ENCODE peak calls at places on chromosomes 7 and 10, in four cellular contexts. S is psoas muscle, D is heart left ventricle, C is transverse colon. J is an unnamed sample.

GRCh38 chr7:123681561-123681960 is 25.9 kb downstream of the LMOD2 start:
- DNase-seq in D (no peak), C (no peak), S (no peak), J (no peak)

GRCh38 chr7:3297105-3297819 is 3.8 kb upstream of the SDK1 start:
- DNase-seq in C (no peak), S (no peak), D (no peak), J (no peak)

GRCh38 chr10:28913850-28914249 is 236.5 kb downstream of the BAMBI start:
- DNase-seq in S (no peak), C (no peak), D (no peak), J (no peak)

GRCh38 chr10:93384006-93384405 is 98.1 kb downstream of the MYOF start:
- DNase-seq in S (no peak), D (no peak), C (no peak), J (no peak)

GRCh38 chr7:25392571-25393338 is 164.5 kb upstream of the NPVF start:
- DNase-seq in C (no peak), S (no peak), D (no peak), J (no peak)

GRCh38 chr7:1663857-1664651 is 6.0 kb upstream of the ELFN1 start:
- DNase-seq in S (peak; percentile 9), C (peak; percentile 5), D (no peak), J (no peak)

GRCh38 chr7:26918241-26918640 is 53.9 kb upstream of the SKAP2 start:
- DNase-seq in S (no peak), C (no peak), D (no peak), J (no peak)

GRCh38 chr10:131111474-131112080 is 199.9 kb downstream of the TCERG1L start:
- DNase-seq in S (no peak), D (no peak), C (no peak), J (no peak)

GRCh38 chr7:7884855-7885254 is 83.7 kb upstream of the GLCCI1 start:
- DNase-seq in S (no peak), C (no peak), D (no peak), J (no peak)

GRCh38 chr10:100928039-100928438 is 15.3 kb downstream of the SLF2 start:
- DNase-seq in S (no peak), C (no peak), D (no peak), J (no peak)
- H3K36me3 ChIP-seq in S (peaks cover 15% of the 10 kb centered on the region), C (peaks cover 86% of the 10 kb centered on the region), D (peaks cover 98% of the 10 kb centered on the region), J (peaks cover 62% of the 10 kb centered on the region)

GRCh38 chr10:69362471-69362954 is 54.2 kb downstream of the TACR2 start:
- DNase-seq in D (peak; percentile 86), S (peak; percentile 81), C (peak; percentile 64), J (no peak)
- H3K36me3 ChIP-seq in D (peaks cover 71% of the 10 kb centered on the region), S (peaks cover 7% of the 10 kb centered on the region), C (peaks cover 6% of the 10 kb centered on the region), J (no peaks in the 10 kb centered on the region)

GRCh38 chr10:58140054-58140453 is 127.6 kb downstream of the IPMK start:
- DNase-seq in S (no peak), C (no peak), D (no peak), J (no peak)
- H3K36me3 ChIP-seq in S (no peaks in the 10 kb centered on the region), C (no peaks in the 10 kb centered on the region), D (no peaks in the 10 kb centered on the region), J (no peaks in the 10 kb centered on the region)

GRCh38 chr7:251446-252175 is 38.4 kb upstream of the FOXL3 start:
- DNase-seq in S (no peak), C (no peak), D (no peak), J (peak; percentile 41)
- H3K36me3 ChIP-seq in S (no peaks in the 10 kb centered on the region), C (peaks cover 4% of the 10 kb centered on the region), D (peaks cover 80% of the 10 kb centered on the region), J (peaks cover 57% of the 10 kb centered on the region)

DNA sequence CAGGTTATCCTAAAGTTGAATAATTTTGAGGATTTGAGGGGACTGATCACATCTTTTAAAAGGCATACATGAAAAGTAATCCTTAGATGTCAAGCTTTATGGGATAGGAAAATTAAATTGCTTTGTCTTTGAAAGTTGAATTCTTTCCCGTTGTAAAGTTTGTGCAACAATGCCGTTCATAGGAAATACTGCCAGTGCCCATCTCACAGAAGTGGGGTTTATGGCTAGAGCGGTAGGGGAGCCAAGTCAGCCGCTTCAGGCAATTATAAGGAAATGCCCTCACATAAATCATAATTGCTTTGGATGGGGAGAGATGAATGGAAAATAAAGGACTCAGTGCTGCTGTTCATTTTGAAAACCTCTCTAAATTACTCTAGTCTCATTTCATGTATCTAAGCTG is 18.1 kb downstream of the CDC123 start:
- DNase-seq in C (peak; percentile 36), S (no peak), D (no peak), J (no peak)
- H3K36me3 ChIP-seq in C (peaks cover 31% of the 10 kb centered on the region), S (peaks cover 19% of the 10 kb centered on the region), D (peaks cover 77% of the 10 kb centered on the region), J (peaks cover 67% of the 10 kb centered on the region)

GRCh38 chr7:5375925-5376324 is 47.7 kb downstream of the TNRC18 start:
- DNase-seq in S (no peak), D (no peak), C (no peak), J (no peak)
- H3K36me3 ChIP-seq in S (no peaks in the 10 kb centered on the region), D (peaks cover 72% of the 10 kb centered on the region), C (peaks cover 37% of the 10 kb centered on the region), J (peaks cover 72% of the 10 kb centered on the region)

DNA sequence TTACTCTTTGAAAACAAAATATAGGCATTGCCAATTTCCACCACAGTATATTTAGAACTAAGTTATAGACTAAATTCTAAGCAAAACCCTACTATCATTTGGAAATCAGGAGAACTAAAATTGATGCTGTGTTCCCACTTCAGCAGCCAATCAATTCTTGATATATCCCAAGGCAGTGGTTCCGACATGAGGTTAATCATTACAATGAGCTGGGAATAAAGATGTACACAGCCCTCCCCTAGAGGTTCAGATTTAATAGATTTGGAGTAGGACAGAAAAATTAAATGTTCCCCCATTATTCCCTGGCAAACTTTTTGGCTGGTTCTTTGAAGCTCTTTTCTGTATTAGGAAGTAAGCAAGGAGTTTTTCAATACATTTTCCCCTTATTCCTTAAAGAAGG is 15.1 kb downstream of the ZNF800 start:
- DNase-seq in D (no peak), S (no peak), C (no peak), J (no peak)
- H3K36me3 ChIP-seq in D (peaks cover 59% of the 10 kb centered on the region), S (peaks cover 2% of the 10 kb centered on the region), C (peaks cover 28% of the 10 kb centered on the region), J (peaks cover 46% of the 10 kb centered on the region)

GRCh38 chr10:7533657-7534479 is 123.0 kb upstream of the SFMBT2 start:
- DNase-seq in D (no peak), C (no peak), S (no peak), J (no peak)

GRCh38 chr10:7532723-7533498 is 122.1 kb upstream of the SFMBT2 start:
- DNase-seq in D (no peak), C (no peak), S (no peak), J (no peak)

GRCh38 chr10:7538970-7539694 is 127.6 kb downstream of the ITIH5 start:
- DNase-seq in S (no peak), D (no peak), C (no peak), J (no peak)

GRCh38 chr10:7537126-7537525 is 126.3 kb upstream of the SFMBT2 start:
- DNase-seq in C (no peak), D (no peak), S (no peak), J (no peak)

GRCh38 chr10:7534480-7534852 is 123.6 kb upstream of the SFMBT2 start:
- DNase-seq in C (no peak), D (no peak), S (no peak), J (no peak)
- H3K36me3 ChIP-seq in C (no peaks in the 10 kb centered on the region), D (no peaks in the 10 kb centered on the region), S (no peaks in the 10 kb centered on the region), J (no peaks in the 10 kb centered on the region)

GRCh38 chr7:6395898-6396582 is 51.7 kb downstream of the DAGLB start:
- DNase-seq in C (peak; percentile 30), S (no peak), D (peak; percentile 65), J (peak; percentile 56)

GRCh38 chr7:6402041-6402440 is 45.7 kb downstream of the DAGLB start:
- DNase-seq in S (no peak), C (no peak), D (no peak), J (peak; percentile 64)

GRCh38 chr7:6401536-6401935 is 46.2 kb downstream of the DAGLB start:
- DNase-seq in C (no peak), D (no peak), S (no peak), J (no peak)

GRCh38 chr7:6399351-6399750 is 48.4 kb downstream of the DAGLB start:
- DNase-seq in D (no peak), C (no peak), S (no peak), J (no peak)

DNA sequence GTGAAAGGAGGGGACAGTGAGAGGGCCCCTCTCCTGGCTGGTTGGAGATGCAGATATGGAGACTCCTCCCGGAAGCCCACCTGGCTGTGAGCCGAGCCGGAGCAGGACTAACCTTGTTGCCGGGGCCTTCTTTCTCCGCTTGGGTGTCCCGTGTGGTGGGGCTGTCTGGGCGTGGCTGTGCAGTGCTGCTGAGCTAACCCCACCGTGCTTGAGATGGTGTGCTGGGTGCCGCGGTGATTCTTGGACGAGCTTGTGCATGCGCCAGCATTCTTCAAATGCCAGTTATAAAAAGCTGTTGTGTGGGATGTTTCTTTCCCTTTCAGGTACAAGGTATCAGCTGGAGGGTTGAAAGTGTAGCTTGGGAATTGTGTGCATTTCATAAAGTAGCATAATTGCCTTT is 48.8 kb downstream of the DAGLB start:
- DNase-seq in D (no peak), S (no peak), C (no peak), J (peak; percentile 50)
- H3K36me3 ChIP-seq in D (peaks cover 73% of the 10 kb centered on the region), S (peaks cover 4% of the 10 kb centered on the region), C (peaks cover 28% of the 10 kb centered on the region), J (peaks cover 15% of the 10 kb centered on the region)

J was measured in upper lobe of left lung.